ENCODE peak calls at places on chromosomes 6 and 20, in six cellular contexts. P, H, C, I, W and G are unnamed samples.

GRCh38 chr6:118890997-118891790 is 2.8 kb upstream of the ASF1A start:
- DNase-seq in P (no peak), H (no peak), C (no peak), I (no peak), W (peak; percentile 52), G (no peak)

GRCh38 chr20:40010483-40010882 is 678.6 kb downstream of the MAFB start:
- DNase-seq in P (no peak), H (no peak), C (no peak), I (no peak), W (no peak), G (peak; percentile 65)

GRCh38 chr6:98118357-98119045 is 715.9 kb upstream of the POU3F2 start:
- DNase-seq in P (no peak), H (no peak), C (no peak), I (no peak), W (no peak), G (no peak)

GRCh38 chr20:40443731-40444130 is 245.3 kb downstream of the MAFB start:
- DNase-seq in P (no peak), H (no peak), C (no peak), I (no peak), W (no peak), G (no peak)

GRCh38 chr6:6783736-6784135 is 195.2 kb downstream of the LY86 start:
- DNase-seq in P (no peak), H (no peak), C (no peak), I (peak; percentile 82), W (no peak), G (no peak)

GRCh38 chr6:129555206-129555832 is 154.7 kb downstream of the ARHGAP18 start:
- DNase-seq in P (no peak), H (no peak), C (no peak), I (no peak), W (no peak), G (no peak)

GRCh38 chr20:46600286-46600752 is 49.9 kb upstream of the OCSTAMP start:
- DNase-seq in P (no peak), H (no peak), C (no peak), I (no peak), W (no peak), G (no peak)

GRCh38 chr6:165987483-165988305 is 180.0 kb downstream of the TBXT start:
- DNase-seq in P (peak; percentile 62), H (peak; percentile 45), C (peak; percentile 8), I (peak; percentile 42), W (no peak), G (peak; percentile 91)

GRCh38 chr6:6654599-6655575 is 66.4 kb downstream of the LY86 start:
- DNase-seq in P (no peak), H (no peak), C (no peak), I (no peak), W (no peak), G (no peak)

GRCh38 chr20:41697861-41698559 is 79.8 kb upstream of the CHD6 start:
- DNase-seq in P (peak; percentile 51), H (no peak), C (peak; percentile 55), I (peak; percentile 27), W (peak; percentile 70), G (no peak)

GRCh38 chr20:19396466-19397081 is 184.1 kb downstream of the SLC24A3 start:
- DNase-seq in P (no peak), H (no peak), C (no peak), I (no peak), W (no peak), G (no peak)

GRCh38 chr20:21027569-21027968 is 78.6 kb downstream of the LINC00237 start:
- DNase-seq in P (peak; percentile 23), H (no peak), C (peak; percentile 18), I (peak; percentile 5), W (peak; percentile 73), G (no peak)

GRCh38 chr6:3789018-3789895 is 37.7 kb upstream of the PXDC1 start:
- DNase-seq in P (peak; percentile 68), H (no peak), C (no peak), I (no peak), W (peak; percentile 89), G (no peak)

GRCh38 chr6:53066059-53066406 is 829 bp downstream of the FBXO9 start:
- DNase-seq in P (peak; percentile 63), H (peak; percentile 43), C (peak; percentile 30), I (peak; percentile 41), W (peak; percentile 40), G (peak; percentile 86)

GRCh38 chr20:44411020-44411756 is 55.7 kb downstream of the HNF4A start:
- DNase-seq in P (peak; percentile 89), H (no peak), C (no peak), I (no peak), W (no peak), G (no peak)

GRCh38 chr20:62064788-62065668 is 653 bp downstream of the TAF4 start:
- DNase-seq in P (peak; percentile 68), H (no peak), C (no peak), I (no peak), W (no peak), G (peak; percentile 67)

GRCh38 chr6:119205911-119206617 is 127.6 kb upstream of the FAM184A start:
- DNase-seq in P (no peak), H (no peak), C (no peak), I (no peak), W (no peak), G (no peak)

GRCh38 chr20:22058746-22059145 is 353.3 kb downstream of the PAX1 start:
- DNase-seq in P (no peak), H (no peak), C (no peak), I (no peak), W (no peak), G (no peak)
- H3K4me1 ChIP-seq in P (no peaks in the 10 kb centered on the region), H (no peaks in the 10 kb centered on the region), C (no peaks in the 10 kb centered on the region), I (no peaks in the 10 kb centered on the region), W (no peaks in the 10 kb centered on the region), G (no peaks in the 10 kb centered on the region)

GRCh38 chr6:164359036-164359435 is 944.5 kb downstream of the QKI start:
- DNase-seq in P (no peak), H (no peak), C (no peak), I (no peak), W (no peak), G (no peak)
- H3K9me3 ChIP-seq in P (no peaks in the 10 kb centered on the region), H (no peaks in the 10 kb centered on the region), C (peaks cover 7% of the 10 kb centered on the region), I (peaks cover 3% of the 10 kb centered on the region), W (no peaks in the 10 kb centered on the region), G (no peaks in the 10 kb centered on the region)

GRCh38 chr6:155502393-155502792 is 46.8 kb upstream of the NOX3 start:
- DNase-seq in P (no peak), H (no peak), C (no peak), I (no peak), W (no peak), G (no peak)

GRCh38 chr6:155497273-155497672 is 41.6 kb upstream of the NOX3 start:
- DNase-seq in P (no peak), H (no peak), C (no peak), I (no peak), W (no peak), G (no peak)

GRCh38 chr6:155499574-155499973 is 43.9 kb upstream of the NOX3 start:
- DNase-seq in P (no peak), H (no peak), C (no peak), I (no peak), W (no peak), G (no peak)

GRCh38 chr6:155495011-155495768 is 39.6 kb upstream of the NOX3 start:
- DNase-seq in P (peak; percentile 59), H (no peak), C (no peak), I (peak; percentile 60), W (peak; percentile 6), G (peak; percentile 82)

DNA sequence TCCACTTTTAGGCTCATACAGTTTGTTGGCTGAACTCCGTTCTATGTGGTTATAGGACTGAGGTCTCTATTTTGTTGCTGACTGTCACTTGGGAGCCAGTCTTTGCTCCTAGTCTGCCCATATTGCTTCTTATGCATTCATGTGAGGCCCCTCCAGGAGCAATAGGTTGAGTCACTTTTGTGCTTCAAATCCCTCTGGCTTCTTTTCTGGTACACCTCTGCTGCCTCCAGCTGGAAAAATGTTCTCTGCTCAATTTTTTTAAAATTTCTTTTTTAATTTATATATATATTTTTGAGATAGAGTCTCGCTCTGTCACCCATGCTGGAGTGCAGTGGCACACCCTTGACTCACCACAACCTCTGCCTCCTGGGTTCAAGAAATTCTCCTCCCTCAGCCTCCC is 42.7 kb upstream of the NOX3 start:
- DNase-seq in P (no peak), H (no peak), C (no peak), I (no peak), W (no peak), G (no peak)
- H3K4me1 ChIP-seq in P (peaks cover 9% of the 10 kb centered on the region), H (no peaks in the 10 kb centered on the region), C (peaks cover 2% of the 10 kb centered on the region), I (peaks cover 20% of the 10 kb centered on the region), W (peaks cover 16% of the 10 kb centered on the region), G (no peaks in the 10 kb centered on the region)

DNA sequence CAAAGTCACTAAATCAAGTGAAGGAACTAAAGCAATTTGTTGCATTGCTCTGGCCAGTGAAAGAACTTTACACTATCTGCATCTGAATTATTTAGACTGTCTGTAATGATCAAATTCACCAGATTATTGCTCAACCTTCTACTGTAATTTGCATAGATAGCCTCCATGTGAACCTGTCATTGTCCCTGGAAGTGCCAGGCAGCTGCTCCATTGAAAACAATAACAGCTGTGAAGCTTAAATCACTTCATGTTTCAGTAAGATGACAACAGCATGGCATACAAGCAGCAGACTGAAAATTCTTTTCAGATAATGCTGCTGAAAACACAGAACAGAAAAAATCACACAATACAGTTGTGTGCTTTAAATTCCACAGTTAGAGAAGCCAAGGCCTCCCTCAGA is 248.9 kb downstream of the TPBG start:
- DNase-seq in P (no peak), H (no peak), C (peak; percentile 6), I (no peak), W (no peak), G (no peak)
- H3K9me3 ChIP-seq in P (no peaks in the 10 kb centered on the region), H (no peaks in the 10 kb centered on the region), C (no peaks in the 10 kb centered on the region), I (no peaks in the 10 kb centered on the region), W (no peaks in the 10 kb centered on the region), G (no peaks in the 10 kb centered on the region)